ENCODE peak calls at places on chromosomes 4 and X, in nine cellular contexts. M, V, H, Z, K, J, F, T and A are unnamed samples.

GRCh38 chrX:55709735-55710134 is 7.8 kb upstream of the RRAGB start:
- DNase-seq in M (no peak), V (no peak), H (no peak), Z (no peak), K (no peak), J (no peak), F (no peak), T (no peak), A (no peak)

GRCh38 chrX:21655901-21656586 is 2.1 kb downstream of the KLHL34 start:
- DNase-seq in M (no peak), V (peak; percentile 43), H (no peak), Z (no peak), K (no peak), J (peak; percentile 15), F (no peak), T (peak; percentile 18), A (no peak)

GRCh38 chr4:102439835-102440234 is 61.3 kb upstream of the NFKB1 start:
- DNase-seq in M (peak; percentile 85), V (no peak), H (peak; percentile 76), Z (no peak), K (no peak), J (no peak), F (peak; percentile 86), T (no peak), A (peak; percentile 92)

GRCh38 chrX:110941906-110942305 is 146.3 kb upstream of the CHRDL1 start:
- DNase-seq in M (no peak), V (no peak), H (no peak), Z (no peak), K (no peak), J (no peak), F (no peak), T (no peak), A (no peak)

GRCh38 chr4:147969573-147969972 is 237.7 kb downstream of the ARHGAP10 start:
- DNase-seq in M (no peak), V (no peak), H (no peak), Z (no peak), K (no peak), J (no peak), F (no peak), T (peak; percentile 48), A (no peak)

GRCh38 chr4:29805871-29806480 is 914.2 kb upstream of the PCDH7 start:
- DNase-seq in M (no peak), V (no peak), H (no peak), Z (no peak), K (no peak), J (no peak), F (no peak), T (no peak), A (no peak)

GRCh38 chr4:153555730-153556440 is 89.7 kb downstream of the TMEM131L start:
- DNase-seq in M (peak; percentile 94), V (no peak), H (peak; percentile 52), Z (peak; percentile 91), K (no peak), J (peak; percentile 69), F (peak; percentile 91), T (peak; percentile 82), A (peak; percentile 87)

GRCh38 chr4:19982556-19982955 is 269.1 kb upstream of the SLIT2 start:
- DNase-seq in M (peak; percentile 62), V (no peak), H (peak; percentile 75), Z (no peak), K (no peak), J (no peak), F (peak; percentile 72), T (no peak), A (peak; percentile 68)

GRCh38 chrX:104565791-104566687 is at the start of gene IL1RAPL2:
- DNase-seq in M (peak; percentile 13), V (peak; percentile 77), H (no peak), Z (no peak), K (peak; percentile 55), J (no peak), F (no peak), T (peak; percentile 54), A (peak; percentile 11)

GRCh38 chrX:148698221-148698620 is 197.8 kb downstream of the AFF2 start:
- DNase-seq in M (no peak), V (no peak), H (no peak), Z (no peak), K (no peak), J (no peak), F (no peak), T (no peak), A (no peak)

GRCh38 chr4:94714360-94714759 is 43.4 kb upstream of the BMPR1B start:
- DNase-seq in M (no peak), V (no peak), H (peak; percentile 6), Z (no peak), K (no peak), J (no peak), F (peak; percentile 12), T (no peak), A (no peak)

GRCh38 chrX:71541546-71542022 is 8.7 kb downstream of the OGT start:
- DNase-seq in M (peak; percentile 74), V (no peak), H (peak; percentile 33), Z (no peak), K (no peak), J (no peak), F (peak; percentile 77), T (no peak), A (peak; percentile 77)

GRCh38 chrX:76148011-76148665 is 24.7 kb upstream of the PBDC1 start:
- DNase-seq in M (peak; percentile 27), V (no peak), H (peak; percentile 32), Z (no peak), K (no peak), J (no peak), F (peak; percentile 43), T (no peak), A (peak; percentile 13)

GRCh38 chr4:105674011-105674410 is 34.5 kb downstream of the INTS12 start:
- DNase-seq in M (no peak), V (no peak), H (no peak), Z (no peak), K (no peak), J (no peak), F (no peak), T (no peak), A (no peak)

GRCh38 chr4:83490876-83491450 is 6.1 kb upstream of the ABRAXAS1 start:
- DNase-seq in M (peak; percentile 48), V (no peak), H (no peak), Z (no peak), K (no peak), J (no peak), F (peak; percentile 43), T (no peak), A (peak; percentile 56)

DNA sequence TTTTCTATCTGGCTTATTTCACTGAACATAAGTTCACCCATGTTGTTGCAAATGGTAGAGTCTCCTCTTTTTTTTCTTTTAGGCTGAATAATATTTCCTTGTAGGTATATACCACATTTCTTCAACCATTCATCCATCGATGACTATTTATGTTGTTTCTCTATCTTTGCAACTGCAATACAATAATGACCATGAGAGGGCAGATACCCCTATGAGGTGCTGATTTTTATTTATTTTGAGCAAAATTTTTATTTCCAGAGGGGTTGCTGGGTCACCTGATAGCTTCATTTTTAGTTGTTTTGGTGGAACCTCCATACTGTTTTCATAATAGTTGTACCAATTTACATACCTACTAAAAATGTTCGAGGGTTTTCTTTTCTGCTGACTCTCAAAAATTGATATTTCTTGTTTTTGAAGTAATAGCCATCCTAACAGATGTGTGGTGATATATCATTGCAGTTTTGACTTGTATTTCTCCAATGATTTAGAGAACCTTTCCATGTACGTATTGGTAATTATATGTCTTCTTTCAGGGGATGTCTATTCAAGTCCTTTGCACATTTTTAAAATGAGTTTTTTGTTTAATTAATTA is 1697.0 kb downstream of the PCDH7 start:
- DNase-seq in M (no peak), V (no peak), H (no peak), Z (no peak), K (no peak), J (no peak), F (no peak), T (no peak), A (peak; percentile 12)
- TF ChIP-seq CTCF in M (peak; percentile 22), V (no peak), H (no peak), Z (no peak), K (no peak), J (no peak), F (peak; percentile 33), T (peak; percentile 17), A (peak; percentile 48)

GRCh38 chrX:136880452-136881013 is at the start of gene RBMX:
- DNase-seq in M (peak; percentile 95), V (peak; percentile 84), H (peak; percentile 90), Z (peak; percentile 94), K (peak; percentile 85), J (peak; percentile 86), F (peak; percentile 97), T (peak; percentile 97), A (peak; percentile 96)

GRCh38 chrX:136880003-136880451 is 498 bp downstream of the RBMX start:
- DNase-seq in M (peak; percentile 21), V (no peak), H (no peak), Z (no peak), K (peak; percentile 44), J (peak; percentile 30), F (peak; percentile 19), T (peak; percentile 33), A (peak; percentile 11)

GRCh38 chrX:136879001-136879667 is 1.4 kb downstream of the RBMX start:
- DNase-seq in M (peak; percentile 27), V (no peak), H (no peak), Z (no peak), K (no peak), J (no peak), F (peak; percentile 27), T (no peak), A (peak; percentile 23)

DNA sequence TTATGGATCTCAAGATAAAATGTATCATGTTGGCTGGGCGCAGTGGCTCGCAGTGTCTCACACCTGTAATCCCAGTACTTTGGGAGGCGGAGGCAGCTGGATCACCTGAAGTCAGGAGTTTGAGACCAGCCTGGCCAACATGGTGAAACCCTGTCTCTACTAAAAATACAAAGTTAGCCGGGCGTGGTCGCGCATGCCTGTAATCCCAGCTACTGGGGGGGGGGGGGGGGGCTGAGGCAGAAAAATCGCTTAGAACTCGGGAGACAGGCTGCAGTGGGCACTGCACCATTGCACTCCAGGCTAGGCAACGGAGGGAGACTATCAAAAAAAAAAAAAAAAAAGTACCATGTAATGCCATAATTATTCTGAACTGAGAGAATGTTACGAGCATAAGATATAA is 2.1 kb downstream of the RBMX start:
- DNase-seq in M (no peak), V (no peak), H (no peak), Z (no peak), K (no peak), J (no peak), F (no peak), T (no peak), A (no peak)
- H3K4me3 ChIP-seq in M (peak overlapping the region; percentile 77), V (no peak overlapping the region), H (peak overlapping the region; percentile 62), Z (peak overlapping the region; percentile 83), K (peak overlapping the region; percentile 68), J (peak overlapping the region; percentile 82), F (peak overlapping the region; percentile 86), T (no peak overlapping the region), A (peak overlapping the region; percentile 89)

GRCh38 chrX:29478336-29479069 is 736.9 kb upstream of the MAGEB2 start:
- DNase-seq in M (peak; percentile 55), V (no peak), H (no peak), Z (no peak), K (no peak), J (no peak), F (peak; percentile 62), T (peak; percentile 41), A (peak; percentile 48)
- TF ChIP-seq CTCF in M (peak; percentile 54), V (peak; percentile 39), H (peak; percentile 38), Z (peak; percentile 29), K (peak; percentile 46), J (peak; percentile 10), F (peak; percentile 60), T (no peak), A (peak; percentile 49)

GRCh38 chrX:3244955-3245354 is 101.5 kb downstream of the MXRA5 start:
- DNase-seq in M (no peak), V (no peak), H (no peak), Z (no peak), K (no peak), J (no peak), F (peak; percentile 12), T (no peak), A (peak; percentile 10)

GRCh38 chrX:3244203-3244743 is 102.2 kb downstream of the MXRA5 start:
- DNase-seq in M (peak; percentile 85), V (no peak), H (peak; percentile 68), Z (no peak), K (no peak), J (no peak), F (peak; percentile 92), T (no peak), A (peak; percentile 82)
- H3K4me3 ChIP-seq in M (no peak overlapping the region), V (no peak overlapping the region), H (peak overlapping the region; percentile 19), Z (no peak overlapping the region), K (no peak overlapping the region), J (no peak overlapping the region), F (peak overlapping the region; percentile 38), T (no peak overlapping the region), A (peak overlapping the region; percentile 35)